ENCODE peak calls at places on chromosomes 13 and 19, in ten cellular contexts. P is lower lobe of right lung; R is SJSA1; O is neural progenitor cell; M is CD4-positive, CD25-positive, alpha-beta regulatory T cell; N is fibroblast of lung; H is MM.1S; T is right lobe of liver; D is ascending aorta; X is CD8-positive, alpha-beta memory T cell. J is an unnamed sample.

GRCh38 chr13:33610471-33611015 is 207.4 kb upstream of the RFC3 start:
- DNase-seq in P (peak; percentile 52), R (no peak), O (peak; percentile 58), M (peak; percentile 19), N (peak; percentile 56), H (no peak), T (peak; percentile 93), D (peak; percentile 14), X (peak; percentile 41), J (no peak)

GRCh38 chr19:7850429-7850819 is 20.4 kb downstream of the EVI5L start:
- DNase-seq in P (no peak), R (no peak), O (no peak), M (no peak), N (no peak), H (no peak), T (no peak), D (no peak), X (no peak), J (no peak)

GRCh38 chr19:38095411-38096308 is 128.4 kb downstream of the DPF1 start:
- DNase-seq in P (peak; percentile 78), R (peak; percentile 69), O (peak; percentile 89), M (no peak), N (peak; percentile 54), H (peak; percentile 50), T (peak; percentile 59), D (peak; percentile 11), X (no peak), J (peak; percentile 16)

GRCh38 chr13:22505489-22505888 is 675.3 kb upstream of the SGCG start:
- DNase-seq in P (no peak), R (no peak), O (no peak), M (no peak), N (peak; percentile 22), H (no peak), T (no peak), D (no peak), X (no peak), J (no peak)

GRCh38 chr19:48569814-48570213 is 17.8 kb downstream of the SULT2B1 start:
- DNase-seq in P (no peak), R (no peak), O (peak; percentile 56), M (no peak), N (peak; percentile 65), H (no peak), T (no peak), D (no peak), X (no peak), J (no peak)

GRCh38 chr19:43229315-43229714 is 23.9 kb upstream of the PSG4 start:
- DNase-seq in P (no peak), R (no peak), O (no peak), M (no peak), N (peak; percentile 11), H (peak; percentile 47), T (no peak), D (no peak), X (no peak), J (no peak)

GRCh38 chr13:96968027-96968426 is 26.2 kb downstream of the OXGR1 start:
- DNase-seq in P (no peak), R (no peak), O (no peak), M (no peak), N (no peak), H (no peak), T (no peak), D (no peak), X (no peak), J (no peak)

GRCh38 chr13:111033172-111034133 is 81.7 kb upstream of the ARHGEF7 start:
- DNase-seq in P (no peak), R (peak; percentile 59), O (no peak), M (no peak), N (no peak), H (no peak), T (no peak), D (no peak), X (no peak), J (no peak)

GRCh38 chr19:19062454-19063182 is 1.2 kb upstream of the SLC25A42 start:
- DNase-seq in P (no peak), R (no peak), O (no peak), M (no peak), N (peak; percentile 61), H (peak; percentile 27), T (no peak), D (no peak), X (no peak), J (no peak)

GRCh38 chr19:17837972-17838371 is 9.8 kb downstream of the JAK3 start:
- DNase-seq in P (no peak), R (no peak), O (no peak), M (no peak), N (no peak), H (no peak), T (no peak), D (no peak), X (no peak), J (no peak)

GRCh38 chr19:9406798-9407352 is 28.5 kb downstream of the ZNF266 start:
- DNase-seq in P (peak; percentile 65), R (peak; percentile 45), O (no peak), M (no peak), N (peak; percentile 87), H (no peak), T (no peak), D (peak; percentile 21), X (no peak), J (no peak)

GRCh38 chr19:17337675-17338439 is 504 bp downstream of the GTPBP3 start:
- DNase-seq in P (no peak), R (peak; percentile 45), O (peak; percentile 63), M (no peak), N (no peak), H (peak; percentile 69), T (no peak), D (no peak), X (peak; percentile 6), J (no peak)

GRCh38 chr13:78569029-78569428 is 34.3 kb downstream of the POU4F1 start:
- DNase-seq in P (no peak), R (no peak), O (no peak), M (no peak), N (no peak), H (no peak), T (no peak), D (no peak), X (no peak), J (no peak)

GRCh38 chr13:96431044-96431581 is 341.2 kb downstream of the HS6ST3 start:
- DNase-seq in P (no peak), R (no peak), O (no peak), M (no peak), N (no peak), H (no peak), T (no peak), D (no peak), X (no peak), J (no peak)

GRCh38 chr19:52585604-52586003 is 15.5 kb downstream of the ZNF701 start:
- DNase-seq in P (no peak), R (no peak), O (no peak), M (no peak), N (no peak), H (no peak), T (no peak), D (no peak), X (no peak), J (no peak)
- H3K9me3 ChIP-seq in P (peaks cover 43% of the 10 kb centered on the region), R (peaks cover 3% of the 10 kb centered on the region), O (no peaks in the 10 kb centered on the region), M (peaks cover 86% of the 10 kb centered on the region), N (no peaks in the 10 kb centered on the region), H (no peaks in the 10 kb centered on the region), T (peaks cover 5% of the 10 kb centered on the region), D (no peaks in the 10 kb centered on the region), X (peaks cover 35% of the 10 kb centered on the region), J (no peaks in the 10 kb centered on the region)

GRCh38 chr19:1538978-1539377 is 15.1 kb downstream of the PLK5 start:
- DNase-seq in P (no peak), R (no peak), O (no peak), M (no peak), N (no peak), H (no peak), T (no peak), D (no peak), X (no peak), J (no peak)
- H3K4me3 ChIP-seq in P (no peak overlapping the region), R (no peak overlapping the region), O (no peak overlapping the region), M (no peak overlapping the region), N (no peak overlapping the region), H (no peak overlapping the region), T (no peak overlapping the region), D (no peak overlapping the region), X (no peak overlapping the region), J (no peak overlapping the region)

DNA sequence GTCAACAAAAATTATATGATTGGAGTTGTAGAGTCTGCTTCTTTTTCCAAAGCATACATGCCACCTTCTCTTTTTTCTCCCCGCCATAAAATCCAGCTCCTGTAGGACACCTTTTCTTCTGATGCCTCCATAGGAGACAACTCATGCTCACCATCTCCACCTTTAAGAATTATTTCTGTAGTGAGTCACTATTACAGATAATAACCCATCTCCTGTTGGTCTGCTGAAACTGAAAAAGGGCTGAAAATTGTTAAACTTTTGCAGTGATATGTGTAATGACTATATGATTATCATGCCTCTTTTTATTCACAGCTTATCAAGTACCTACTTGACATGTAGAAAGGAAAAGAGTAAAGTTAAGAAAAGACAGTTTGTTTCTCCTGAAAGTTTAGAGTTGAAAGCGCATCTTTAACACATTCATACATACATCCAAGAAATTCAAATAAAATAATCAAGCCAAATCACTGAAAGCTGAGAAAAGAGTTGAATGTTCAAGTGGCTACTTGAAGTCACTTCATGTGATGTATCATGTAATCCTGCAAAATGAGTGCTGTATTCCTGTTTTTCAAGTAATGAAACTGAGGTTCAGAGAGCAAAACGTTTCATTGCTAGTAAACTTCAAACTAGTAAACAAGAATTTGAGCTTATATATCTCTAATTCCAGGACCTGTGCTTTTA is 35.5 kb upstream of the LPAR6 start:
- DNase-seq in P (no peak), R (no peak), O (no peak), M (no peak), N (peak; percentile 25), H (no peak), T (no peak), D (no peak), X (no peak), J (no peak)
- H3K27ac ChIP-seq in P (peak overlapping the region; percentile 42), R (peak overlapping the region; percentile 58), O (no peak overlapping the region), M (peak overlapping the region; percentile 58), N (no peak overlapping the region), H (no peak overlapping the region), T (no peak overlapping the region), D (peak overlapping the region; percentile 48), X (no peak overlapping the region), J (no peak overlapping the region)

DNA sequence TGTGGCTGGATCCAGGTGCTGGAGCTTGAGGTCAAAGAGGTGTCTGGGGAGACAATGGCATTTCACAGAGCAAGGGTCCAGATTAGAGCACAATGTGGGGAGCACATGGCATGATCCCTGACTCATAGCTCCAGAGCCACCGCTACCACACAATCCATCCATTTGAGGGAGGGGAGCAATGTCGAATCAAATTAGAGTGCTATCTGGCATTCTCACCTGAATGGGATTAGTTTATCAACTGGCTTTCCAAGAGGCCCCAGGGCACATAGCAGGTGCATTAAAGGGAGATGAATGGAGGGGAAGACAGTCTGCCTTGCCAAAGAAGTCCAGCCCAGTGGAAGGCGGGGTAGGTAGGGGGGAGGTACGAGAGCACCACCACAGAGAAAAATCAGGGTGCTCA is 194.4 kb upstream of the GPR12 start:
- DNase-seq in P (no peak), R (no peak), O (no peak), M (no peak), N (no peak), H (no peak), T (no peak), D (no peak), X (no peak), J (no peak)
- H3K9me3 ChIP-seq in P (no peaks in the 10 kb centered on the region), R (no peaks in the 10 kb centered on the region), O (no peaks in the 10 kb centered on the region), M (no peaks in the 10 kb centered on the region), N (no peaks in the 10 kb centered on the region), H (no peaks in the 10 kb centered on the region), T (no peaks in the 10 kb centered on the region), D (no peaks in the 10 kb centered on the region), X (no peaks in the 10 kb centered on the region), J (no peaks in the 10 kb centered on the region)

GRCh38 chr19:44430956-44431355 is 17.3 kb downstream of the ZNF229 start:
- DNase-seq in P (no peak), R (no peak), O (no peak), M (no peak), N (peak; percentile 15), H (no peak), T (no peak), D (no peak), X (no peak), J (no peak)
- H3K4me3 ChIP-seq in P (no peak overlapping the region), R (no peak overlapping the region), O (no peak overlapping the region), M (no peak overlapping the region), N (no peak overlapping the region), H (no peak overlapping the region), T (no peak overlapping the region), D (no peak overlapping the region), X (no peak overlapping the region), J (no peak overlapping the region)